ENCODE peak calls at places on chromosomes 4 and X, in seven cellular contexts. B is K562, A is transverse colon, J is bronchial epithelial cell, K is esophagus squamous epithelium, E is ovary, X is left ventricle myocardium inferior. Q is an unnamed sample.
A peak's percentile ranks its signal among the peaks of the same experiment; 100 is the strongest.

GRCh38 chr4:86670739-86671138 is 76.6 kb downstream of the PTPN13 start:
- DNase-seq in B (no peak), A (no peak), J (peak; percentile 99), E (no peak), K (no peak), X (no peak), Q (peak; percentile 53)

GRCh38 chrX:20995829-20996228 is 378.4 kb upstream of the CNKSR2 start:
- DNase-seq in J (no peak), X (no peak), K (no peak), B (no peak), E (no peak), A (no peak), Q (no peak)

GRCh38 chr4:55794053-55794452 is 25.5 kb upstream of the EXOC1L start:
- DNase-seq in X (no peak), K (no peak), J (no peak), E (no peak), B (no peak), A (no peak), Q (no peak)

GRCh38 chrX:150694738-150695410 is 1.7 kb downstream of the MTMR1 start:
- DNase-seq in A (no peak), B (peak; percentile 11), K (no peak), X (no peak), J (no peak), E (no peak), Q (no peak)

GRCh38 chr4:42360158-42360557 is 37.1 kb upstream of the SHISA3 start:
- DNase-seq in A (no peak), X (no peak), E (no peak), J (no peak), K (no peak), B (no peak), Q (no peak)

GRCh38 chr4:151485541-151486131 is 76.7 kb downstream of the FHIP1A start:
- DNase-seq in X (no peak), J (no peak), A (no peak), K (no peak), E (no peak), B (no peak), Q (no peak)

GRCh38 chr4:80540785-80541469 is 205.4 kb downstream of the CFAP299 start:
- DNase-seq in A (no peak), X (no peak), B (no peak), K (no peak), J (no peak), E (no peak), Q (peak; percentile 11)

GRCh38 chrX:125151146-125151545 is 168.5 kb upstream of the TEX13C start:
- DNase-seq in J (no peak), B (no peak), X (no peak), K (no peak), A (no peak), E (no peak), Q (no peak)

GRCh38 chr4:117010695-117011094 is 74.7 kb downstream of the TRAM1L1 start:
- DNase-seq in B (no peak), E (no peak), A (no peak), J (no peak), X (no peak), K (no peak), Q (no peak)

GRCh38 chr4:41569957-41570356 is 32.0 kb downstream of the LIMCH1 start:
- DNase-seq in K (no peak), A (no peak), B (no peak), E (no peak), J (no peak), X (peak; percentile 33), Q (no peak)

DNA sequence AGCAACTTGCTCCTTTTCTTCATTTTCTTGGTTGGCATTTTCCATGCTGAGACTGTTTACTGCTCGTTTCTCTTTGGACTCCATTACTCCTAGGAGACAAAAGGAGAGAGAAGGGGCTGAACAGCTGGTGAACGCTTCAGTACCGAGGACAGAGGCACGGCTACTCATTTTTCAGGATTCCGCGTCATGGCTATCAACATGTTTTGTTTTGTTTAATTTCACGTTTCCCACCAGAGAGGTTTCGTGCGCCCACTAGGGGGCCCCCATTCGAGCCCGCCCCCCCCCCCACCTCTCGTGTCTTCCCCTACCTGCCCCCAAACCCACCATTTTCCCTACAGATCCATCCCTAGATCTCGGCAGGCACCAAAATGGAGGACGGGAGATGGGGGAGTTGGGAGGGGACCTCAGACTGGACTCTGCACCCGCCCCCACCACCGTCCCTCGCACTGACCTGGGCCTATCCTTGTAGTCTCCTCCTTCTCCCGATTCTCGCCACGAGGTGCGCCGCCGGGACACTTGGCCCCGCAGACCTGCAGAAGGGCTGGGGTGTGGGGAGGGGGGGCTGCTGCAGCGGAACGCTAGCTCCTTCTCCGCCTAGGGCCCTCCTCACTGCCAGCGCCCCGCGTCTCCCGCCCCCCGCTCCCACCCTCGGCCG is 653 bp downstream of the BEX1 start:
- DNase-seq in E (peak; percentile 27), A (no peak), X (no peak), K (no peak), B (peak; percentile 14), J (peak; percentile 1), Q (peak; percentile 11)
- TF ChIP-seq CTCF in E (no peak), A (no peak), X (no peak), K (no peak), B (no peak), J (no peak), Q (no peak)

GRCh38 chrX:53230116-53230515 is 5.1 kb upstream of the KDM5C start:
- DNase-seq in K (no peak), B (no peak), A (no peak), J (no peak), E (no peak), X (no peak), Q (no peak)

GRCh38 chrX:53223955-53224859 is 800 bp downstream of the KDM5C start:
- DNase-seq in B (peak; percentile 20), A (peak; percentile 22), X (no peak), K (no peak), J (peak; percentile 82), E (no peak), Q (peak; percentile 43)

GRCh38 chrX:53227224-53227765 is 2.3 kb upstream of the KDM5C start:
- DNase-seq in E (no peak), A (no peak), B (no peak), X (no peak), J (no peak), K (no peak), Q (no peak)

GRCh38 chrX:53223068-53223693 is 1.8 kb downstream of the KDM5C start:
- DNase-seq in J (no peak), E (no peak), X (no peak), A (peak; percentile 26), K (no peak), B (no peak), Q (peak; percentile 8)

GRCh38 chrX:53224860-53225797 is at the start of gene KDM5C:
- DNase-seq in A (peak; percentile 95), J (peak; percentile 69), K (peak; percentile 70), B (peak; percentile 96), X (peak; percentile 86), E (peak; percentile 92), Q (peak; percentile 88)
- H3K4me3 ChIP-seq in A (peak within 1 kb of the TSS; percentile 86), J (peak within 1 kb of the TSS; percentile 83), K (peak within 1 kb of the TSS; percentile 60), B (peak within 1 kb of the TSS; percentile 100), X (peak within 1 kb of the TSS; percentile 90), E (peak within 1 kb of the TSS; percentile 53), Q (peak within 1 kb of the TSS; percentile 77)

GRCh38 chr4:93710101-93710846 is 118.3 kb upstream of the ATOH1 start:
- DNase-seq in K (no peak), A (no peak), E (no peak), J (peak; percentile 18), B (no peak), X (no peak), Q (no peak)
- TF ChIP-seq CTCF in K (no peak), A (no peak), E (no peak), J (no peak), B (no peak), X (no peak), Q (no peak)

DNA sequence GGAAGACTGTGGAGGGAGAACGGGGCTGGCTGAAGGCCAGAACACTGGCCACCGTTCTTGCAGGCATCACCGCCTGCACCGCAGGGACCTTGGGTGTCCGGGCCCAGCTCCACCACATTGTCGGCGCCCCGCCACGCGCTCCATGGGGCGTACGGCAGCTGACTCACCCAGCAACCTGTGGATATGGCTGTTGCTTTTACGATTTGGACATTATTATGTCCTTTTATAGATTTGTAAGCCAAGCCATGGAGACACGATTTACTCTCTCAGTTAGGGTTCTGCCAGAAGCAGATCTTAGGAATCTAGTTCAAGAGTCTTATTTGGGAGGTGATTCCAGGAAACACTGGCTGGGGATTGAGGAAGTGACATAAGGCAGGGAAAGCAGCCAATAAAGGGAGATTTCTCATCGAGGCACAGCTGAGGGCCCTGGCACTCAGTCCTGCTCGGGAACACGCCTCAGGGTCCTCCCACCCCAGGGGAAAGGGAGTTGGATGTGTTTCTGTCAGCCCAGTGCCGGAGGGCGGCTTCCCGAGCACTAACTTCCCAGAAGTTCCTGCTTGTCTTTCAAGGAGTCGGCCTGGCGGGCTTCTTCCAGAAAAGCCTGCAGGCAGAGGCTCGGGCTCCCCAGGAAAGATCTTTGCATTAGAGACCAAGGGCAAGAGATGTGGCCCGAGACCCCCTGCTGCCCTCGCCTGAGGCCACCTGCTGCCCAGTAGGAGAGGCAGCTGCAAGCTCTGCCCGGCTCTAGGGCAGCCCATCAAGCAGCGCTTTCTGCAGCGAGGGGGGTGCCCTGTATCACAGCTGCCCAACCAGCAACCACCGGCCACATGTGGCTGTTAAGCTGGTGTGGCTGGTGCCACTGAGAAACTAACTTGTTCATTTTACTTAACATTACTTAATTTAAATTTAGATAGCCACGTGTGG is 52.9 kb downstream of the CRMP1 start:
- DNase-seq in J (no peak), K (no peak), E (peak; percentile 36), A (peak; percentile 29), B (no peak), X (peak; percentile 77), Q (peak; percentile 53)
- H3K4me3 ChIP-seq in J (no peak overlapping the region), K (no peak overlapping the region), E (no peak overlapping the region), A (no peak overlapping the region), B (no peak overlapping the region), X (peak overlapping the region; percentile 38), Q (peak overlapping the region; percentile 29)